ENCODE peak calls at places on chromosome 13, in ten cellular contexts. X is foreskin fibroblast; K is stimulated activated naive CD8-positive, alpha-beta T cell treated with anti-CD3 and anti-CD28 coated beads, Interleukin-15, amount 100 ng/mL, for 72 hours; R is uterus; V is activated CD4-positive, alpha-beta T cell treated with anti-CD3 and anti-CD28 coated beads, Interleukin-2, amount 50 U/mL, for 24 hours; J is stomach; T is OCI-LY7; N is endothelial cell; L is activated CD4-positive, CD25-positive, alpha-beta regulatory T cell; C is ELR. W is an unnamed sample.
A peak's percentile ranks its signal among the peaks of the same experiment; 100 is the strongest.

GRCh38 chr13:112447761-112448603 is 71.8 kb downstream of the SPACA7 start:
- DNase-seq in V (no peak), K (no peak), R (no peak), T (no peak), J (peak; percentile 26), C (no peak), L (no peak), X (no peak), N (no peak), W (no peak)

GRCh38 chr13:102484329-102484728 is 82.5 kb upstream of the FGF14 start:
- DNase-seq in X (peak; percentile 9), C (peak; percentile 3), N (no peak), R (no peak), K (no peak), V (no peak), J (no peak), L (no peak), T (no peak), W (no peak)

GRCh38 chr13:106490887-106491321 is 44.6 kb downstream of the EFNB2 start:
- DNase-seq in T (no peak), L (no peak), J (no peak), C (no peak), X (no peak), N (no peak), R (no peak), V (peak; percentile 1), K (no peak), W (no peak)

GRCh38 chr13:75486146-75486545 is 4.2 kb upstream of the TBC1D4 start:
- DNase-seq in R (no peak), L (no peak), K (no peak), V (no peak), N (no peak), X (no peak), C (peak; percentile 23), J (no peak), T (no peak), W (no peak)

GRCh38 chr13:101570410-101570809 is 117.9 kb downstream of the ITGBL1 start:
- DNase-seq in X (no peak), L (no peak), T (no peak), C (peak; percentile 35), R (no peak), J (no peak), N (no peak), K (no peak), V (no peak), W (no peak)

GRCh38 chr13:110485604-110486003 is 75.9 kb downstream of the RAB20 start:
- DNase-seq in J (no peak), K (no peak), R (no peak), V (no peak), L (no peak), N (no peak), T (no peak), C (no peak), X (no peak), W (no peak)

GRCh38 chr13:60000081-60000480 is 163.6 kb downstream of the DIAPH3 start:
- DNase-seq in X (no peak), R (no peak), K (no peak), V (no peak), J (no peak), N (no peak), T (no peak), C (no peak), L (no peak), W (no peak)

GRCh38 chr13:28301839-28302238 is 163.5 kb downstream of the PAN3 start:
- DNase-seq in N (no peak), L (no peak), K (no peak), J (no peak), V (no peak), C (no peak), T (no peak), X (no peak), R (no peak), W (no peak)

GRCh38 chr13:59635591-59635990 is 528.1 kb downstream of the DIAPH3 start:
- DNase-seq in T (no peak), K (no peak), C (no peak), R (no peak), X (no peak), J (no peak), V (no peak), N (no peak), L (no peak), W (no peak)

GRCh38 chr13:94480672-94481145 is 1.2 kb upstream of the DCT start:
- DNase-seq in X (peak; percentile 28), T (no peak), N (no peak), L (no peak), V (no peak), C (no peak), R (no peak), J (no peak), K (no peak), W (peak; percentile 79)

GRCh38 chr13:103288114-103288513 is 221.9 kb upstream of the SLC10A2 start:
- DNase-seq in N (no peak), K (no peak), X (no peak), T (no peak), V (no peak), C (no peak), R (no peak), J (no peak), L (no peak), W (no peak)

GRCh38 chr13:111662451-111662850 is 342.0 kb downstream of the TEX29 start:
- DNase-seq in T (no peak), K (no peak), L (no peak), N (no peak), C (no peak), R (peak; percentile 19), V (no peak), X (no peak), J (no peak), W (no peak)

GRCh38 chr13:65679240-65679639 is 1550.9 kb downstream of the PCDH9 start:
- DNase-seq in C (peak; percentile 7), X (peak; percentile 65), T (no peak), R (no peak), J (no peak), V (no peak), L (no peak), K (no peak), N (no peak), W (no peak)

GRCh38 chr13:98443329-98443728 is 133.6 kb downstream of the STK24 start:
- DNase-seq in L (no peak), K (no peak), X (peak; percentile 96), V (no peak), J (no peak), T (no peak), N (no peak), R (no peak), C (peak; percentile 96), W (no peak)

GRCh38 chr13:92649140-92649813 is 577.3 kb upstream of the GPC6 start:
- DNase-seq in N (no peak), C (no peak), R (no peak), X (no peak), L (no peak), K (no peak), J (no peak), T (no peak), V (no peak), W (no peak)

GRCh38 chr13:52851153-52851962 is 2.9 kb upstream of the PCDH8 start:
- DNase-seq in V (no peak), L (no peak), N (peak; percentile 46), K (peak; percentile 44), R (no peak), C (peak; percentile 3), X (peak; percentile 51), T (no peak), J (peak; percentile 32), W (no peak)

GRCh38 chr13:106599875-106600797 is 32.2 kb upstream of the ARGLU1 start:
- DNase-seq in X (peak; percentile 84), L (no peak), J (no peak), C (peak; percentile 8), T (no peak), V (no peak), N (no peak), R (no peak), K (no peak), W (no peak)

GRCh38 chr13:20993661-20994440 is 67.5 kb downstream of the LATS2 start:
- DNase-seq in R (no peak), X (peak; percentile 53), T (no peak), V (no peak), K (no peak), L (no peak), J (no peak), C (peak; percentile 91), N (no peak), W (no peak)

GRCh38 chr13:58680115-58680514 is 1048.6 kb downstream of the PCDH17 start:
- DNase-seq in R (no peak), K (no peak), X (no peak), L (no peak), N (no peak), V (no peak), J (no peak), C (no peak), T (no peak), W (no peak)

GRCh38 chr13:62293081-62293480 is 877.4 kb upstream of the PCDH20 start:
- DNase-seq in N (no peak), R (no peak), L (no peak), T (no peak), J (no peak), V (no peak), X (peak; percentile 9), C (peak; percentile 79), K (no peak), W (no peak)

GRCh38 chr13:41713405-41713804 is 247.5 kb downstream of the VWA8 start:
- DNase-seq in K (no peak), C (no peak), J (no peak), T (no peak), N (no peak), R (no peak), V (no peak), X (no peak), L (no peak), W (no peak)

GRCh38 chr13:80447747-80448146 is 106.8 kb upstream of the SPRY2 start:
- DNase-seq in C (no peak), R (no peak), K (no peak), V (no peak), N (no peak), L (no peak), X (no peak), J (no peak), T (no peak), W (no peak)

GRCh38 chr13:98026457-98026857 is 73.0 kb downstream of the IPO5 start:
- DNase-seq in K (no peak), T (no peak), C (peak; percentile 18), R (no peak), J (no peak), N (no peak), L (no peak), X (peak; percentile 49), V (no peak), W (no peak)

GRCh38 chr13:39462456-39462855 is 140.5 kb downstream of the LHFPL6 start:
- DNase-seq in V (no peak), N (no peak), X (no peak), K (no peak), T (no peak), C (no peak), R (no peak), J (no peak), L (no peak), W (no peak)

GRCh38 chr13:31909889-31910551 is 121.6 kb upstream of the FRY start:
- DNase-seq in L (peak; percentile 5), X (peak; percentile 87), K (peak; percentile 32), R (peak; percentile 49), V (peak; percentile 39), C (peak; percentile 72), J (peak; percentile 53), T (peak; percentile 66), N (peak; percentile 57), W (no peak)

GRCh38 chr13:52744842-52745241 is 5.2 kb upstream of the CNMD start:
- DNase-seq in C (no peak), X (no peak), R (no peak), L (no peak), N (no peak), K (no peak), J (no peak), T (no peak), V (no peak), W (peak; percentile 95)

GRCh38 chr13:61029064-61029463 is 386.6 kb downstream of the PCDH20 start:
- DNase-seq in C (no peak), N (no peak), T (no peak), L (no peak), K (no peak), R (no peak), X (no peak), J (no peak), V (no peak), W (no peak)

GRCh38 chr13:43293008-43293407 is 269.6 kb downstream of the DNAJC15 start:
- DNase-seq in C (peak; percentile 56), J (no peak), T (no peak), K (peak; percentile 12), X (no peak), R (no peak), L (no peak), N (no peak), V (no peak), W (no peak)

W was measured in DMS 273 treated with DMSO at 0.1 percent for 48 hours.